ENCODE peak calls at places on chromosomes 7 and 10, in six cellular contexts. D is neural progenitor cell, G is cardiac muscle cell, I is WERI-Rb-1, E is spleen, A is upper lobe of right lung. W is an unnamed sample.

GRCh38 chr7:69756235-69756634 is 158.0 kb downstream of the AUTS2 start:
- DNase-seq in D (peak; percentile 40), G (peak; percentile 68), I (no peak), E (no peak), A (no peak), W (no peak)

GRCh38 chr10:50988792-50989191 is 85.5 kb upstream of the PRKG1 start:
- DNase-seq in D (no peak), G (peak; percentile 64), I (no peak), E (no peak), A (no peak), W (no peak)

GRCh38 chr10:28276384-28276783 is 26.5 kb downstream of the MPP7 start:
- DNase-seq in D (no peak), G (no peak), I (peak; percentile 8), E (no peak), A (no peak), W (no peak)

GRCh38 chr10:123997486-123998196 is 95.8 kb downstream of the CHST15 start:
- DNase-seq in D (no peak), G (peak; percentile 98), I (peak; percentile 2), E (peak; percentile 85), A (peak; percentile 70), W (no peak)

GRCh38 chr10:21167288-21168010 is 270.3 kb upstream of the NEBL start:
- DNase-seq in D (no peak), G (no peak), I (no peak), E (no peak), A (no peak), W (no peak)

GRCh38 chr10:6918305-6918704 is 338.2 kb upstream of the PRKCQ start:
- DNase-seq in D (peak; percentile 44), G (peak; percentile 6), I (peak; percentile 6), E (peak; percentile 82), A (peak; percentile 73), W (no peak)

GRCh38 chr7:369981-370621 is 80.1 kb downstream of the FOXL3 start:
- DNase-seq in D (no peak), G (no peak), I (no peak), E (peak; percentile 50), A (no peak), W (no peak)

GRCh38 chr7:150329331-150330106 is 6.2 kb upstream of the ACTR3C start:
- DNase-seq in D (no peak), G (no peak), I (no peak), E (no peak), A (no peak), W (peak; percentile 16)

GRCh38 chr10:43396928-43397624 is 11.9 kb downstream of the HNRNPF start:
- DNase-seq in D (peak; percentile 90), G (peak; percentile 84), I (peak; percentile 95), E (peak; percentile 97), A (peak; percentile 96), W (peak; percentile 84)

GRCh38 chr10:13705526-13706169 is 118.9 kb downstream of the PRPF18 start:
- DNase-seq in D (no peak), G (peak; percentile 51), I (no peak), E (no peak), A (no peak), W (no peak)

GRCh38 chr10:8721641-8722040 is 667.2 kb downstream of the GATA3 start:
- DNase-seq in D (no peak), G (no peak), I (no peak), E (no peak), A (no peak), W (no peak)

GRCh38 chr10:29386347-29386999 is 97.6 kb downstream of the LYZL1 start:
- DNase-seq in D (peak; percentile 62), G (peak; percentile 49), I (no peak), E (no peak), A (no peak), W (no peak)

GRCh38 chr10:29378106-29378505 is 89.2 kb downstream of the LYZL1 start:
- DNase-seq in D (no peak), G (no peak), I (no peak), E (no peak), A (no peak), W (no peak)

GRCh38 chr10:29379208-29379607 is 90.3 kb downstream of the LYZL1 start:
- DNase-seq in D (no peak), G (no peak), I (no peak), E (no peak), A (no peak), W (no peak)

GRCh38 chr10:29377333-29377961 is 88.6 kb downstream of the LYZL1 start:
- DNase-seq in D (peak; percentile 29), G (peak; percentile 50), I (no peak), E (no peak), A (no peak), W (no peak)

GRCh38 chr10:29381230-29381563 is 92.3 kb downstream of the LYZL1 start:
- DNase-seq in D (no peak), G (no peak), I (no peak), E (no peak), A (no peak), W (no peak)
- H3K27ac ChIP-seq in D (no peak overlapping the region), G (no peak overlapping the region), I (no peak overlapping the region), E (no peak overlapping the region), A (no peak overlapping the region), W (no peak overlapping the region)

GRCh38 chr7:137954614-137955013 is 47.3 kb downstream of the CREB3L2 start:
- DNase-seq in D (no peak), G (no peak), I (no peak), E (no peak), A (no peak), W (no peak)
- H3K27ac ChIP-seq in D (peak overlapping the region; percentile 11), G (peak overlapping the region; percentile 82), I (peak overlapping the region; percentile 28), E (no peak overlapping the region), A (peak overlapping the region; percentile 61), W (no peak overlapping the region)

DNA sequence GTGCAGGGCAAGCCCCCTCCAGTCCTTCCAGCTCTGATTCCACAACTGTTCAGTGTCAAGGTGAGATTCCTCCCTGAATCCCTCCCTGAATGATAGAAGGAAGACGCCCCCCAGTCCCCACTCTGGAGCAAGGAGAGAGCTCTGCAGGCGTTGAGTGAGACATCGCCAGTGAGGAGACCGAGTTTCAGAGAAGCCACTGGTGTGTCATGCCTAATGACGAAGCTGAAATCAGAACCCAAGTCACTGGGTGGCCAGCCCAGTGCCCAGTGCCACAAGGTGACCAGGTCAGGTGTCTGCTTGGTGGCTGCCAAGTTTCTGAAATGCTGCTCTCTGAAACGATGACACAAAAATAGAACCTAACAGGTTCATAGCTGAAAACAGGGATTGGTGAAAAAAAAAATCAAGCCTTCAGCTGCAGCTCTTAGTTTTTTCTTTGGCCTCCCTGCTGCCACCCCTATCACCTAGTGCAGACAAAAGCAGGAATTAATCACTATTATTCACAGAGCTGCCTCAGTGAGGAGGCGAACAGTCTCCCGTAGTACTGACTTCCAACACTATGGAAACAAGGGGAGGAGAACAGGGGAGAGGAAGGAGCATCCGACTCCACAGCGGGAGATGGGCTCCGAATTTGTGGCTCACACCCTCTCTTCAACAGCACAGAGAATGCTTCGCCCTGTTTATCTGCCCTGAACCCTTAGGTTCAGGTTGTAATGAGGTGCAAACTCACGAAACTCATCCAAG is 153.5 kb downstream of the ARHGAP12 start:
- DNase-seq in D (peak; percentile 58), G (no peak), I (no peak), E (no peak), A (no peak), W (no peak)
- H3K27ac ChIP-seq in D (peak overlapping the region; percentile 96), G (no peak overlapping the region), I (no peak overlapping the region), E (no peak overlapping the region), A (no peak overlapping the region), W (no peak overlapping the region)

DNA sequence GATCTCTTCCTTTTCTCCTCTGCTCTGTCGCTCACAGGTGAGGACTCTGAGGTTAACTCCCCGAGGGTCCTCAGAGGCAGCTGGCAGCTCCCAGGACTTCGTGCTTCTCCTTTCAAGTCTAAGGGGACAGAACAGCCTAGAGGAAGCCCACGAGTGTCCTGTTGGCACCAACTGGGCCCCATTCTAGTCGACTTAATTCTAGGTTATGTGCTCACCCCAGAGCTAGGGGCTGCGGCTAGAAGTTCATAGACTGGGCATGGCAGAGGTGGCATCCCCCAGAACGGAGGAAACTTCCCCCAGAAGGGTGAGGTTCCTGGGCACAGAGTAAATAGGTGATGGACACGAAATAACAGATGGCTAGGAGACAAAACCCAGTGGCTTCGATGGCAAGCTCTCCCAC is 259.4 kb downstream of the TEX36 start:
- DNase-seq in D (no peak), G (no peak), I (no peak), E (no peak), A (no peak), W (no peak)
- H3K27ac ChIP-seq in D (no peak overlapping the region), G (no peak overlapping the region), I (no peak overlapping the region), E (no peak overlapping the region), A (no peak overlapping the region), W (no peak overlapping the region)

DNA sequence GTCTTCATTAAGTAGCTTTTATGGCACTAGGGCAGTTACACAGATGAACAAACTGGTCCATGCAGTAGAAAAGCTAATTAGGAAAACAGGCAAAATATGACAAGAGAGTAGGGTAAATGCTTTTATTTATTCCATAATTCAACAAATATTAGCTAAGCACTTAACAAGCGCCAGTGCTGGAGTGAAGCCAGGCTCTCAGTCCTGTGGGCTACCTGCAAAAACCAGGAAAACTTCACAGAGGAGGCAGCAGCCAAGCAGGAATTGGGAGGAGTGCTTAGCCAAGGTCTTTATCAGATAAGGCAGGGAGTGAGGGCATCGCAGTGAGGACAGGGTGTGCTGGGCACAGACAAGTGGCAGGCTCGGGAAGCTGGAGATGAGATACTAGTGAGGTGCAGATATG is 4.9 kb upstream of the KAT6B start:
- DNase-seq in D (no peak), G (no peak), I (no peak), E (no peak), A (peak; percentile 70), W (no peak)
- H3K27ac ChIP-seq in D (no peak overlapping the region), G (no peak overlapping the region), I (no peak overlapping the region), E (no peak overlapping the region), A (no peak overlapping the region), W (no peak overlapping the region)

DNA sequence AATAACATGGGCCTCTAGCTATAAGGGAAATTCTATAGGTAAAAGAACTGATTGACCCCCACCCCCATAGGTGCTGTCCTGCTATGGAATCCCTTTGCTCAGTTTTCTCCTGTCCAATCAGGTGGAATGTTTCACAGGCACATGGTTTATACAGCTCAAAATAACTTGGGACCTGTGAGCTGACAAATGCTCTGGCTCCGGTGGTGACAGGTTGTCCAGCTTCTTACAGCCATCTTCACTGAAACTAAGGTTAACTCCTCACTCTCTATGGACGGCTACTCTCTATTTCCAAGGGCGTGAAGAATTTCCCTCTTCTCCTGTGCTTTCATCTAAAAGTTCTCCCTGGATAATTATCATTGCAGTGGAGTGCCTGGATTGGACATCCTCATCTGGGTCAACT is at the start of gene MYPN:
- DNase-seq in D (no peak), G (no peak), I (no peak), E (no peak), A (no peak), W (no peak)
- H3K27ac ChIP-seq in D (no peak within 1 kb of the TSS), G (peak within 1 kb of the TSS; percentile 64), I (no peak within 1 kb of the TSS), E (no peak within 1 kb of the TSS), A (no peak within 1 kb of the TSS), W (no peak within 1 kb of the TSS)

DNA sequence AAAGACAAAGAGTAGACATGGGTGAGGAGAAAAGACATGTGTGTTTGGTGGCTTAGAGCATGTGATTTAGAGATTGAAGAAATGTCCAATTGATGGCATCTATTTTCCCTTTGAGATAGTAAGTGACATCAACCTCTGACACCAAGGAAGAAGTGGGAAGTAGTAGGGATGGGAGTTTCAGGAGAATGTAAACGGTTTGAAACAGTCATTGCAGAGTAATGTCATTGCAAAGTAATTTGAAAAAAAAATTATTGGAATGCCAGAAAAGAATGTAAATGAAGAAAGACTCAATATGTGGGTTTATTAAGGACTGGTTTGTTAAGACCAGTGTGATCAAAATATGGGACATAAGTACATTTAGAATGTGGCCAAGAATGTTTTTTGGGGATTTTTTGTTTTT is 26.6 kb downstream of the GNG11 start:
- DNase-seq in D (no peak), G (peak; percentile 25), I (no peak), E (no peak), A (no peak), W (no peak)
- H3K27ac ChIP-seq in D (no peak overlapping the region), G (no peak overlapping the region), I (no peak overlapping the region), E (no peak overlapping the region), A (no peak overlapping the region), W (no peak overlapping the region)